ENCODE peak calls at places on chromosomes 7 and 10, in four cellular contexts. One of them, this sample, is unnamed. For H3K27me3, the result is how much of the 10 kb centered on the place peaks cover.

GRCh38 chr10:96665306-96665705 is 55.0 kb downstream of the PIK3AP1 start:
- DNase-seq in IMR-90: peak
- DNase-seq in mesendoderm: no peak
- DNase-seq in H1: no peak
- DNase-seq in this sample: no peak

GRCh38 chr10:30812018-30812851 is 182.7 kb upstream of the LYZL2 start:
- DNase-seq in IMR-90: peak
- DNase-seq in mesendoderm: no peak
- DNase-seq in H1: no peak
- DNase-seq in this sample: no peak

GRCh38 chr7:97014145-97014544 is 8.8 kb downstream of the DLX6 start:
- DNase-seq in IMR-90: no peak
- DNase-seq in mesendoderm: no peak
- DNase-seq in H1: no peak
- DNase-seq in this sample: no peak

GRCh38 chr7:138370956-138371355 is 89.1 kb upstream of the TRIM24 start:
- DNase-seq in IMR-90: no peak
- DNase-seq in mesendoderm: no peak
- DNase-seq in H1: no peak
- DNase-seq in this sample: no peak

GRCh38 chr10:12418725-12419278 is 69.5 kb downstream of the CAMK1D start:
- DNase-seq in IMR-90: no peak
- DNase-seq in mesendoderm: no peak
- DNase-seq in H1: no peak
- DNase-seq in this sample: no peak

GRCh38 chr7:135162382-135163001 is 8.0 kb downstream of the CYREN start:
- DNase-seq in IMR-90: no peak
- DNase-seq in mesendoderm: no peak
- DNase-seq in H1: no peak
- DNase-seq in this sample: no peak

GRCh38 chr7:134834689-134835462 is 55.4 kb downstream of the CALD1 start:
- DNase-seq in IMR-90: peak
- DNase-seq in mesendoderm: peak
- DNase-seq in H1: no peak
- DNase-seq in this sample: no peak

GRCh38 chr7:1059200-1060091 is 15.1 kb downstream of the GPR146 start:
- DNase-seq in IMR-90: no peak
- DNase-seq in mesendoderm: peak
- DNase-seq in H1: peak
- DNase-seq in this sample: peak

GRCh38 chr7:142248-142955 is 50.0 kb upstream of the FAM20C start:
- DNase-seq in IMR-90: no peak
- DNase-seq in mesendoderm: no peak
- DNase-seq in H1: no peak
- DNase-seq in this sample: no peak

GRCh38 chr7:23357190-23358093 is 58.3 kb downstream of the MALSU1 start:
- DNase-seq in IMR-90: peak
- DNase-seq in mesendoderm: peak
- DNase-seq in H1: no peak
- DNase-seq in this sample: no peak

GRCh38 chr10:47388879-47389278 is 4.8 kb upstream of the ZNF488 start:
- DNase-seq in IMR-90: no peak
- DNase-seq in mesendoderm: no peak
- DNase-seq in H1: no peak
- DNase-seq in this sample: peak

GRCh38 chr10:99929360-99929759 is 80.4 kb downstream of the DNMBP start:
- DNase-seq in IMR-90: no peak
- DNase-seq in mesendoderm: no peak
- DNase-seq in H1: no peak
- DNase-seq in this sample: no peak

GRCh38 chr10:71536332-71536731 is 139.6 kb downstream of the CDH23 start:
- DNase-seq in IMR-90: no peak
- DNase-seq in mesendoderm: no peak
- DNase-seq in H1: no peak
- DNase-seq in this sample: no peak

GRCh38 chr10:22002531-22003110 is 909 bp downstream of the DNAJC1 start:
- DNase-seq in IMR-90: peak
- DNase-seq in mesendoderm: peak
- DNase-seq in H1: no peak
- DNase-seq in this sample: no peak

GRCh38 chr10:89367529-89367928 is 10.3 kb upstream of the IFIT1B start:
- DNase-seq in IMR-90: no peak
- DNase-seq in mesendoderm: peak
- DNase-seq in H1: no peak
- DNase-seq in this sample: no peak

GRCh38 chr10:132138133-132138532 is 48.6 kb upstream of the DPYSL4 start:
- DNase-seq in IMR-90: no peak
- DNase-seq in mesendoderm: no peak
- DNase-seq in H1: no peak
- DNase-seq in this sample: no peak

GRCh38 chr7:102024769-102025391 is 207.5 kb downstream of the CUX1 start:
- DNase-seq in IMR-90: no peak
- DNase-seq in mesendoderm: peak
- DNase-seq in H1: no peak
- DNase-seq in this sample: peak

GRCh38 chr7:111532625-111533024 is 29.7 kb downstream of the IMMP2L start:
- DNase-seq in IMR-90: no peak
- DNase-seq in mesendoderm: no peak
- DNase-seq in H1: no peak
- DNase-seq in this sample: no peak

GRCh38 chr7:147245274-147245673 is 1128.7 kb downstream of the CNTNAP2 start:
- DNase-seq in IMR-90: peak
- DNase-seq in mesendoderm: peak
- DNase-seq in H1: peak
- DNase-seq in this sample: peak

GRCh38 chr7:99292127-99292526 is 19.5 kb downstream of the MYH16 start:
- DNase-seq in IMR-90: no peak
- DNase-seq in mesendoderm: no peak
- DNase-seq in H1: no peak
- DNase-seq in this sample: no peak
- H3K23ac ChIP-seq in IMR-90: no peak
- H3K23ac ChIP-seq in mesendoderm: no peak
- H3K23ac ChIP-seq in H1: no peak
- H3K23ac ChIP-seq in this sample: no peak

DNA sequence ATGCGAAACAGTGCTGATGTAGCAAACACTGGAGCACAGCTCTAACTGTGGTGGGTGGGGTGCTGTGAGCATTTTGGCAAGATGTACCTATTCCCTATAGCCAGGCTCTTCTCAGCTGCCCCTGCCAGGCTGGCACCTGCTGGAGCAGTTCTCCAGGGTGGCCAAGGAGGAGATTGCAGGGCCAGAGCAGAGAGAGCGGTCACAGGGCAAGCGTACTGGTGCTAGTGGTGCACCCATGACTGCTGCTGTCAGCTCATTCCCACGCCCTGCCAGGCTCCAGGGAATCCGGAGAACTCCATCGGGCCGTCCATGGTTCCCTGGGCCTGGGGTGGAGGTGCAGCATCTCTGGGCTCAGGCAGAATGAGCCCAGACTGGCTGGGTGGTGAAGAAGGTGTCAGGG is 2.1 kb downstream of the COL13A1 start:
- DNase-seq in IMR-90: no peak
- DNase-seq in mesendoderm: no peak
- DNase-seq in H1: no peak
- DNase-seq in this sample: no peak
- H3K27me3 ChIP-seq in IMR-90: under half
- H3K27me3 ChIP-seq in mesendoderm: under half
- H3K27me3 ChIP-seq in H1: under half
- H3K27me3 ChIP-seq in this sample: under half

GRCh38 chr10:27673065-27673464 is 72.6 kb downstream of the MKX start:
- DNase-seq in IMR-90: no peak
- DNase-seq in mesendoderm: no peak
- DNase-seq in H1: no peak
- DNase-seq in this sample: no peak
- H3K56ac ChIP-seq in IMR-90: no peak
- H3K56ac ChIP-seq in mesendoderm: no peak
- H3K56ac ChIP-seq in H1: no peak
- H3K56ac ChIP-seq in this sample: no peak

GRCh38 chr7:73667344-73668102 is at the start of gene VPS37D:
- DNase-seq in IMR-90: peak
- DNase-seq in mesendoderm: peak
- DNase-seq in H1: peak
- DNase-seq in this sample: peak

GRCh38 chr7:73671317-73671651 is 3.7 kb downstream of the VPS37D start:
- DNase-seq in IMR-90: no peak
- DNase-seq in mesendoderm: no peak
- DNase-seq in H1: no peak
- DNase-seq in this sample: no peak

GRCh38 chr7:73669858-73670385 is 2.3 kb downstream of the VPS37D start:
- DNase-seq in IMR-90: no peak
- DNase-seq in mesendoderm: no peak
- DNase-seq in H1: no peak
- DNase-seq in this sample: no peak

GRCh38 chr7:73668103-73668937 is 689 bp downstream of the VPS37D start:
- DNase-seq in IMR-90: no peak
- DNase-seq in mesendoderm: no peak
- DNase-seq in H1: no peak
- DNase-seq in this sample: no peak

DNA sequence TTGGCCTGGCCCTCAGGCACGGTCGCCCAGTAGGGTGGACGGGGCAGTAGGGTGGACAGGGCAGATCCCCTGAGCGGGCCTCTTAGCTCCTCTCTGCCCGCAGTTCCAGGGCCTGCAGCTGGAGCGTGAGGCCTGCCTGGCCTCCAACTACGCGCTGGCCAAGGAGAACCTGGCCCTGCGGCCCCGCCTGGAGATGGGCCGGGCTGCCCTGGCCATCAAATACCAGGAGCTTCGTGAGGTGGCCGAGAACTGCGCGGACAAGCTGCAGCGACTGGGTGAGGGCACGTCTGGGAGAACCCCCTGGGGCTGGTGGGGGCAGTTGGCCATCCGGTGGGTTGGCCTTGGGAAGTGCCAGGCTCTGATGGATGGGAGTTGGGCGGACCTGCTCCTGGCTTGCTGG is 1.7 kb downstream of the VPS37D start:
- DNase-seq in IMR-90: no peak
- DNase-seq in mesendoderm: no peak
- DNase-seq in H1: no peak
- DNase-seq in this sample: no peak
- H3K23ac ChIP-seq in IMR-90: no peak
- H3K23ac ChIP-seq in mesendoderm: no peak
- H3K23ac ChIP-seq in H1: no peak
- H3K23ac ChIP-seq in this sample: no peak

DNA sequence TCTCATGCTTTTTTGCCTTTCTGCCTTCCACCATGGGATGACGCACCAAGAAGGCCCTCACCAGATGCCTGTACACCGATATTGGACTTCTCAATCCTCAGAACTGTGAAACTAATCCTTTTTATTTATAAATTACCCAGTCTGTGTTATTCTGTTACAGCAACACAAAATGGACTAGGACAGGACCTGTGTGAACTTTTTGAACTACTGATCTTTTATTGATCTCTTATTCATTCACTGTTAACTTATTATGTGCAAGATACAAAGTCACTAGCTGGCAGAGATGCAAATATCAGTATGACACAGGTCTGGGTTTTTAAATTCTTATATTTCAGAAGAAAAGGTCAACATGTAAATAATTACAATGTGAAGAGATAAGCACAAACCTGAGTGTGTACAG is 635.8 kb downstream of the SORCS1 start:
- DNase-seq in IMR-90: no peak
- DNase-seq in mesendoderm: no peak
- DNase-seq in H1: no peak
- DNase-seq in this sample: no peak
- H3K27me3 ChIP-seq in IMR-90: under half
- H3K27me3 ChIP-seq in mesendoderm: under half
- H3K27me3 ChIP-seq in H1: under half
- H3K27me3 ChIP-seq in this sample: under half

GRCh38 chr10:125102216-125102615 is 58.1 kb downstream of the CTBP2 start:
- DNase-seq in IMR-90: peak
- DNase-seq in mesendoderm: peak
- DNase-seq in H1: no peak
- DNase-seq in this sample: no peak
- H3K56ac ChIP-seq in IMR-90: peak
- H3K56ac ChIP-seq in mesendoderm: no peak
- H3K56ac ChIP-seq in H1: no peak
- H3K56ac ChIP-seq in this sample: no peak

GRCh38 chr10:128123853-128124252 is 2.4 kb downstream of the MKI67 start:
- DNase-seq in IMR-90: no peak
- DNase-seq in mesendoderm: no peak
- DNase-seq in H1: no peak
- DNase-seq in this sample: no peak

GRCh38 chr10:128125944-128126764 is at the start of gene MKI67:
- DNase-seq in IMR-90: peak
- DNase-seq in mesendoderm: peak
- DNase-seq in H1: peak
- DNase-seq in this sample: peak

GRCh38 chr10:128128582-128128981 is 2.4 kb upstream of the MKI67 start:
- DNase-seq in IMR-90: no peak
- DNase-seq in mesendoderm: no peak
- DNase-seq in H1: no peak
- DNase-seq in this sample: no peak

GRCh38 chr10:128124813-128125403 is 1.3 kb downstream of the MKI67 start:
- DNase-seq in IMR-90: no peak
- DNase-seq in mesendoderm: peak
- DNase-seq in H1: no peak
- DNase-seq in this sample: no peak

GRCh38 chr10:128125416-128125943 is 743 bp downstream of the MKI67 start:
- DNase-seq in IMR-90: no peak
- DNase-seq in mesendoderm: peak
- DNase-seq in H1: no peak
- DNase-seq in this sample: no peak
- H3K23ac ChIP-seq in IMR-90: peak
- H3K23ac ChIP-seq in mesendoderm: peak
- H3K23ac ChIP-seq in H1: no peak
- H3K23ac ChIP-seq in this sample: no peak

DNA sequence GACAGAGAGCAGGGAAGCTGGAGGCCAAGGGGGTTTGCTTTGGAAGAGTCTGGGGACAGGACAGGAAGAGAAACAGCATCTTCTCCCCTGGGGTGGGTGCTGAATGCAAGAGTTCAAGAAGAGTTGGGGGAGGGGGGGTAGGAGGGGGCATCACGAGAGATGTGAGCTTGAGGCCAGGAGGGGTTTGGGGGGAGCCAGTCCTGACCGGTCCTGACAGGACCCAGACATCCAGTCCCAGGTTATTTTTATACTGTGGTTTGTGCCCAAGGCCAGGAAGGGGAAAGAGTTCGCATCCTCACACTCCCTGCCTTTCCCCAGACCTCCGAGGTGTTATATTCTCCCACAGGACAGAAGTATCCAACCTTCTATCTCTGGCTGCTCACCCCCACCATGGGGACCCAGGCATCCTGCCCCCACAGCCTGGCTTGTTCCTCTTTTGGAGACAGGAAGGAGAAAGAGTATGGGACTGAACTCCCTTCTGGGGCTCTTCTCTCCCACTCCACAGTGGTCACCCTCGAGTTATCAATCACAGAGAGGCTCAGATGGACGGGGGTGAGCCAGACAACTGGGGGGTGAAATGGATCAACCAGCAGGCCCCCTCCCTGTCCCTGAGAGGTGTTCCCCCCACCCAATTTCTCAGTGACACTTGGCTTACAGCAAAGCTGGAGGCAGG is 2.8 kb downstream of the TSC22D4 start:
- DNase-seq in IMR-90: no peak
- DNase-seq in mesendoderm: no peak
- DNase-seq in H1: no peak
- DNase-seq in this sample: no peak
- H3K27me3 ChIP-seq in IMR-90: under half
- H3K27me3 ChIP-seq in mesendoderm: under half
- H3K27me3 ChIP-seq in H1: under half
- H3K27me3 ChIP-seq in this sample: under half

GRCh38 chr7:27520828-27521790 is 141.6 kb downstream of the HIBADH start:
- DNase-seq in IMR-90: peak
- DNase-seq in mesendoderm: no peak
- DNase-seq in H1: no peak
- DNase-seq in this sample: no peak
- H3K56ac ChIP-seq in IMR-90: no peak
- H3K56ac ChIP-seq in mesendoderm: no peak
- H3K56ac ChIP-seq in H1: no peak
- H3K56ac ChIP-seq in this sample: no peak